ENCODE peak calls at places on chromosomes 4 and X, in six cellular contexts. One of them, this sample, is unnamed.

GRCh38 chrX:9324676-9325075 is 140.2 kb upstream of the TBL1X start:
- DNase-seq in AG09319: no peak
- DNase-seq in NCI-H146: no peak
- DNase-seq in AG04450: no peak
- DNase-seq in GF-D8: no peak
- DNase-seq in fibroblast of the conjunctiva: no peak
- DNase-seq in this sample: no peak

GRCh38 chrX:26442340-26442739 is 226.4 kb downstream of the MAGEB5 start:
- DNase-seq in fibroblast of the conjunctiva: peak
- DNase-seq in NCI-H146: peak
- DNase-seq in AG04450: no peak
- DNase-seq in GF-D8: no peak
- DNase-seq in AG09319: no peak
- DNase-seq in this sample: no peak

GRCh38 chr4:81577392-81577791 is 105.7 kb upstream of the RASGEF1B start:
- DNase-seq in AG09319: no peak
- DNase-seq in GF-D8: no peak
- DNase-seq in fibroblast of the conjunctiva: no peak
- DNase-seq in NCI-H146: no peak
- DNase-seq in AG04450: no peak
- DNase-seq in this sample: no peak

GRCh38 chrX:310621-311155 is 7.9 kb downstream of the GTPBP6 start:
- DNase-seq in GF-D8: no peak
- DNase-seq in NCI-H146: no peak
- DNase-seq in AG09319: no peak
- DNase-seq in AG04450: no peak
- DNase-seq in fibroblast of the conjunctiva: no peak
- DNase-seq in this sample: no peak

GRCh38 chrX:49155243-49155899 is 7.2 kb upstream of the MAGIX start:
- DNase-seq in NCI-H146: peak
- DNase-seq in GF-D8: peak
- DNase-seq in AG04450: no peak
- DNase-seq in fibroblast of the conjunctiva: no peak
- DNase-seq in AG09319: no peak
- DNase-seq in this sample: peak

GRCh38 chr4:56271121-56271520 is 116.2 kb downstream of the AASDH start:
- DNase-seq in AG09319: no peak
- DNase-seq in GF-D8: no peak
- DNase-seq in fibroblast of the conjunctiva: no peak
- DNase-seq in AG04450: no peak
- DNase-seq in NCI-H146: no peak
- DNase-seq in this sample: no peak

GRCh38 chrX:123481908-123482873 is 250.7 kb downstream of the THOC2 start:
- DNase-seq in fibroblast of the conjunctiva: peak
- DNase-seq in GF-D8: no peak
- DNase-seq in NCI-H146: no peak
- DNase-seq in AG04450: no peak
- DNase-seq in AG09319: peak
- DNase-seq in this sample: no peak

GRCh38 chr4:107665001-107665400 is 55.0 kb downstream of the PAPSS1 start:
- DNase-seq in NCI-H146: no peak
- DNase-seq in GF-D8: no peak
- DNase-seq in AG09319: no peak
- DNase-seq in AG04450: no peak
- DNase-seq in fibroblast of the conjunctiva: no peak
- DNase-seq in this sample: peak

GRCh38 chr4:78345237-78345636 is 206.3 kb upstream of the ANXA3 start:
- DNase-seq in AG09319: no peak
- DNase-seq in fibroblast of the conjunctiva: no peak
- DNase-seq in GF-D8: peak
- DNase-seq in AG04450: no peak
- DNase-seq in NCI-H146: no peak
- DNase-seq in this sample: peak

GRCh38 chrX:73876897-73877296 is 313.9 kb downstream of the CHIC1 start:
- DNase-seq in AG09319: no peak
- DNase-seq in GF-D8: no peak
- DNase-seq in fibroblast of the conjunctiva: no peak
- DNase-seq in AG04450: no peak
- DNase-seq in NCI-H146: no peak
- DNase-seq in this sample: no peak

GRCh38 chr4:94484818-94485217 is 33.1 kb downstream of the PDLIM5 start:
- DNase-seq in AG09319: no peak
- DNase-seq in NCI-H146: no peak
- DNase-seq in GF-D8: no peak
- DNase-seq in AG04450: no peak
- DNase-seq in fibroblast of the conjunctiva: no peak
- DNase-seq in this sample: no peak

GRCh38 chrX:14697453-14697852 is 168.1 kb downstream of the GLRA2 start:
- DNase-seq in GF-D8: no peak
- DNase-seq in NCI-H146: peak
- DNase-seq in AG04450: no peak
- DNase-seq in AG09319: no peak
- DNase-seq in fibroblast of the conjunctiva: peak
- DNase-seq in this sample: peak

GRCh38 chr4:825063-825968 is 613 bp downstream of the CPLX1 start:
- DNase-seq in fibroblast of the conjunctiva: no peak
- DNase-seq in AG09319: no peak
- DNase-seq in NCI-H146: peak
- DNase-seq in GF-D8: no peak
- DNase-seq in AG04450: no peak
- DNase-seq in this sample: no peak

GRCh38 chr4:120317713-120318112 is 251.1 kb upstream of the MAD2L1 start:
- DNase-seq in AG09319: no peak
- DNase-seq in GF-D8: no peak
- DNase-seq in NCI-H146: no peak
- DNase-seq in fibroblast of the conjunctiva: no peak
- DNase-seq in AG04450: no peak
- DNase-seq in this sample: no peak

GRCh38 chr4:58962424-58962823 is 1852.2 kb upstream of the IGFBP7 start:
- DNase-seq in fibroblast of the conjunctiva: no peak
- DNase-seq in GF-D8: no peak
- DNase-seq in AG04450: no peak
- DNase-seq in NCI-H146: no peak
- DNase-seq in AG09319: no peak
- DNase-seq in this sample: no peak

GRCh38 chr4:134470544-134470943 is 269.0 kb upstream of the PABPC4L start:
- DNase-seq in NCI-H146: no peak
- DNase-seq in fibroblast of the conjunctiva: no peak
- DNase-seq in AG09319: no peak
- DNase-seq in AG04450: no peak
- DNase-seq in GF-D8: no peak
- DNase-seq in this sample: peak

GRCh38 chr4:166165829-166166420 is 292.9 kb downstream of the TLL1 start:
- DNase-seq in fibroblast of the conjunctiva: peak
- DNase-seq in GF-D8: peak
- DNase-seq in AG04450: peak
- DNase-seq in AG09319: peak
- DNase-seq in NCI-H146: peak
- DNase-seq in this sample: peak

GRCh38 chr4:1596393-1596792 is 87.7 kb downstream of the FAM53A start:
- DNase-seq in AG09319: no peak
- DNase-seq in fibroblast of the conjunctiva: no peak
- DNase-seq in NCI-H146: no peak
- DNase-seq in GF-D8: no peak
- DNase-seq in AG04450: no peak
- DNase-seq in this sample: no peak

GRCh38 chr4:184347251-184348239 is 126.8 kb downstream of the IRF2 start:
- DNase-seq in NCI-H146: peak
- DNase-seq in GF-D8: peak
- DNase-seq in AG04450: no peak
- DNase-seq in AG09319: no peak
- DNase-seq in fibroblast of the conjunctiva: peak
- DNase-seq in this sample: peak

GRCh38 chr4:138573246-138573645 is 331.1 kb upstream of the SLC7A11 start:
- DNase-seq in AG09319: no peak
- DNase-seq in fibroblast of the conjunctiva: no peak
- DNase-seq in AG04450: no peak
- DNase-seq in GF-D8: no peak
- DNase-seq in NCI-H146: no peak
- DNase-seq in this sample: no peak

GRCh38 chr4:15755321-15755750 is 22.8 kb upstream of the CD38 start:
- DNase-seq in fibroblast of the conjunctiva: no peak
- DNase-seq in GF-D8: no peak
- DNase-seq in AG09319: no peak
- DNase-seq in NCI-H146: no peak
- DNase-seq in AG04450: peak
- DNase-seq in this sample: peak

This sample was measured in LHCN-M2.